ENCODE peak calls at places on chromosomes 11 and 22, in nine cellular contexts. N is activated T-helper 1 cell treated with Interleukin-2 at 50 U/mL for 16 hours; L is immature natural killer cell; P is RWPE1; S is mucosa of gallbladder; U is coronary artery; Z is foreskin fibroblast; I is activated naive CD4-positive, alpha-beta T cell; A is GM23338. O is an unnamed sample.

GRCh38 chr11:128948583-128948982 is 5.9 kb upstream of the TP53AIP1 start:
- DNase-seq in S (no peak), L (no peak), Z (no peak), I (no peak), U (no peak), A (peak; percentile 61), P (peak; percentile 16), N (no peak), O (no peak)

GRCh38 chr11:32555091-32555490 is 28.5 kb upstream of the EIF3M start:
- DNase-seq in A (no peak), I (no peak), L (no peak), P (no peak), U (no peak), Z (no peak), S (no peak), N (no peak), O (no peak)

GRCh38 chr11:65216830-65217229 is 35.1 kb downstream of the CAPN1 start:
- DNase-seq in U (no peak), N (no peak), I (no peak), Z (no peak), S (no peak), A (no peak), L (no peak), P (no peak), O (no peak)

GRCh38 chr22:18083406-18083805 is 5.6 kb downstream of the PEX26 start:
- DNase-seq in I (no peak), P (no peak), S (no peak), N (no peak), A (no peak), Z (no peak), L (no peak), U (no peak), O (no peak)

GRCh38 chr11:10893713-10894112 is 35.9 kb upstream of the ZBED5 start:
- DNase-seq in U (no peak), P (no peak), S (no peak), I (no peak), L (no peak), A (no peak), N (no peak), Z (peak; percentile 81), O (peak; percentile 54)

GRCh38 chr22:49432211-49432905 is 395.3 kb downstream of the BRD1 start:
- DNase-seq in A (no peak), N (no peak), U (no peak), I (no peak), L (no peak), P (no peak), Z (no peak), S (no peak), O (no peak)

GRCh38 chr11:8721740-8722139 is 39.1 kb downstream of the RPL27A start:
- DNase-seq in N (no peak), S (no peak), U (no peak), Z (no peak), P (no peak), A (no peak), L (no peak), I (no peak), O (peak; percentile 82)

GRCh38 chr11:68950268-68950667 is 30.5 kb downstream of the MRGPRD start:
- DNase-seq in U (no peak), N (no peak), S (no peak), L (no peak), Z (no peak), P (peak; percentile 36), I (no peak), A (peak; percentile 85), O (peak; percentile 17)

GRCh38 chr11:27723685-27724084 is 23.4 kb upstream of the BDNF start:
- DNase-seq in N (no peak), Z (no peak), L (no peak), S (no peak), U (no peak), P (no peak), A (no peak), I (no peak), O (no peak)

GRCh38 chr22:31586137-31586920 is 75.7 kb downstream of the PISD start:
- DNase-seq in P (no peak), Z (peak; percentile 68), L (no peak), N (no peak), S (no peak), A (no peak), I (no peak), U (no peak), O (peak; percentile 75)

GRCh38 chr11:113281052-113281725 is 33.2 kb upstream of the TTC12 start:
- DNase-seq in P (no peak), U (no peak), L (no peak), N (no peak), I (no peak), S (no peak), Z (no peak), A (no peak), O (no peak)

GRCh38 chr11:83671295-83671694 is 385.1 kb upstream of the CCDC90B start:
- DNase-seq in U (no peak), I (no peak), P (peak; percentile 4), L (no peak), A (no peak), Z (no peak), N (no peak), S (no peak), O (no peak)

GRCh38 chr22:37633082-37633692 is 6.3 kb upstream of the SH3BP1 start:
- DNase-seq in S (no peak), N (no peak), P (no peak), Z (no peak), I (no peak), L (peak; percentile 73), A (no peak), U (no peak), O (no peak)

GRCh38 chr11:83105167-83105566 is 33.5 kb upstream of the RAB30 start:
- DNase-seq in I (no peak), N (no peak), S (no peak), P (no peak), L (no peak), Z (no peak), U (no peak), A (no peak), O (no peak)

GRCh38 chr11:131889146-131889577 is 518.7 kb downstream of the NTM start:
- DNase-seq in P (no peak), A (peak; percentile 56), Z (peak; percentile 73), N (no peak), U (no peak), I (no peak), L (no peak), S (no peak), O (peak; percentile 90)

GRCh38 chr22:47090591-47091240 is 328.3 kb downstream of the TBC1D22A start:
- DNase-seq in S (no peak), N (no peak), P (no peak), Z (peak; percentile 41), U (no peak), I (peak; percentile 40), A (peak; percentile 69), L (peak; percentile 20), O (peak; percentile 47)

GRCh38 chr11:67507242-67507890 is 596 bp downstream of the CDK2AP2 start:
- DNase-seq in I (no peak), P (peak; percentile 43), Z (peak; percentile 48), N (no peak), A (peak; percentile 93), L (no peak), S (peak; percentile 67), U (no peak), O (no peak)

GRCh38 chr11:116911981-116912734 is 74.7 kb upstream of the APOA1 start:
- DNase-seq in L (no peak), Z (no peak), P (no peak), A (no peak), I (no peak), N (no peak), U (no peak), S (no peak), O (no peak)

GRCh38 chr22:41976070-41976901 is 7.0 kb downstream of the SEPTIN3 start:
- DNase-seq in P (peak; percentile 15), N (peak; percentile 37), S (peak; percentile 45), Z (no peak), L (peak; percentile 27), I (peak; percentile 41), A (peak; percentile 61), U (no peak), O (no peak)

GRCh38 chr22:26529345-26529744 is 17.1 kb upstream of the TFIP11 start:
- DNase-seq in A (no peak), S (no peak), N (no peak), Z (peak; percentile 40), U (no peak), I (no peak), L (no peak), P (peak; percentile 26), O (peak; percentile 71)

GRCh38 chr11:28820296-28820989 is 712.3 kb downstream of the METTL15 start:
- DNase-seq in L (no peak), A (no peak), I (no peak), S (no peak), Z (no peak), P (no peak), U (no peak), N (no peak), O (peak; percentile 57)

GRCh38 chr22:24954114-24954463 is 1.6 kb downstream of the KIAA1671 start:
- DNase-seq in P (no peak), Z (no peak), U (no peak), A (peak; percentile 21), N (no peak), S (no peak), L (no peak), I (no peak), O (peak; percentile 38)

GRCh38 chr11:129896062-129896461 is 684 bp upstream of the NFRKB start:
- DNase-seq in N (no peak), L (no peak), Z (no peak), A (peak; percentile 27), P (no peak), U (no peak), I (no peak), S (no peak), O (peak; percentile 3)

O was measured in fibroblast of lung.